ENCODE peak calls at places on chromosomes 7 and 10, in four cellular contexts. G is tibial nerve, U is transverse colon, J is neuronal stem cell. F is an unnamed sample.

GRCh38 chr10:97766996-97767924 is 4.5 kb downstream of the SFRP5 start:
- DNase-seq in G (no peak), J (no peak), U (no peak), F (no peak)

GRCh38 chr7:50805425-50806130 is 22.9 kb upstream of the GRB10 start:
- DNase-seq in G (no peak), U (no peak), J (no peak), F (peak; percentile 52)

GRCh38 chr10:96339956-96340904 is 18.6 kb downstream of the OPALIN start:
- DNase-seq in U (peak; percentile 69), G (no peak), J (peak; percentile 67), F (peak; percentile 71)

GRCh38 chr10:13092446-13093102 is 7.4 kb upstream of the OPTN start:
- DNase-seq in U (no peak), J (no peak), G (no peak), F (no peak)

GRCh38 chr7:2117681-2118045 is 115.1 kb downstream of the MAD1L1 start:
- DNase-seq in J (no peak), U (no peak), G (no peak), F (no peak)

GRCh38 chr10:102267748-102268147 is 22.4 kb downstream of the GBF1 start:
- DNase-seq in J (no peak), U (no peak), G (no peak), F (no peak)

GRCh38 chr7:132501956-132502355 is 74.3 kb downstream of the PLXNA4 start:
- DNase-seq in G (no peak), U (no peak), J (no peak), F (peak; percentile 35)

GRCh38 chr7:158110034-158110590 is 477.5 kb downstream of the PTPRN2 start:
- DNase-seq in U (no peak), J (no peak), G (no peak), F (peak; percentile 67)

GRCh38 chr10:58775960-58776574 is 263.4 kb downstream of the BICC1 start:
- DNase-seq in J (no peak), G (no peak), U (no peak), F (no peak)

GRCh38 chr10:33237736-33238624 is 96.5 kb downstream of the NRP1 start:
- DNase-seq in G (no peak), U (no peak), J (no peak), F (no peak)

GRCh38 chr10:118965636-118966035 is 63.9 kb upstream of the NANOS1 start:
- DNase-seq in G (no peak), U (no peak), J (no peak), F (no peak)

GRCh38 chr10:3813267-3813666 is 28.3 kb upstream of the KLF6 start:
- DNase-seq in U (no peak), G (no peak), J (no peak), F (no peak)

GRCh38 chr7:90625562-90625961 is 29.4 kb downstream of the CDK14 start:
- DNase-seq in G (no peak), U (peak; percentile 11), J (peak; percentile 46), F (no peak)

GRCh38 chr7:39746162-39746782 is 122.9 kb downstream of the RALA start:
- DNase-seq in G (peak; percentile 61), U (peak; percentile 78), J (peak; percentile 61), F (peak; percentile 78)

GRCh38 chr7:136074840-136075239 is 97.7 kb upstream of the MTPN start:
- DNase-seq in G (no peak), U (no peak), J (no peak), F (no peak)

GRCh38 chr10:122461367-122461728 is at the start of gene HTRA1:
- DNase-seq in J (peak; percentile 43), G (peak; percentile 66), U (peak; percentile 52), F (peak; percentile 91)

GRCh38 chr7:17405786-17406185 is 107.3 kb downstream of the AHR start:
- DNase-seq in J (no peak), G (no peak), U (no peak), F (no peak)

GRCh38 chr10:16792675-16793074 is 24.5 kb downstream of the RSU1 start:
- DNase-seq in U (no peak), G (no peak), J (no peak), F (peak; percentile 84)

GRCh38 chr10:50470798-50471582 is 152.8 kb downstream of the SGMS1 start:
- DNase-seq in J (no peak), G (no peak), U (no peak), F (no peak)

GRCh38 chr10:47043928-47044544 is 132.8 kb downstream of the PTPN20 start:
- DNase-seq in G (no peak), U (no peak), J (no peak), F (peak; percentile 49)

GRCh38 chr7:130144632-130145171 is 60.5 kb downstream of the TMEM209 start:
- DNase-seq in G (no peak), J (no peak), U (no peak), F (no peak)

GRCh38 chr7:83148776-83149175 is 13.9 kb downstream of the PCLO start:
- DNase-seq in J (no peak), G (no peak), U (no peak), F (no peak)

GRCh38 chr7:96236198-96237039 is 85.5 kb downstream of the SLC25A13 start:
- DNase-seq in G (no peak), J (no peak), U (no peak), F (no peak)

GRCh38 chr7:43694399-43694748 is 34.9 kb downstream of the COA1 start:
- DNase-seq in J (no peak), G (no peak), U (no peak), F (no peak)

DNA sequence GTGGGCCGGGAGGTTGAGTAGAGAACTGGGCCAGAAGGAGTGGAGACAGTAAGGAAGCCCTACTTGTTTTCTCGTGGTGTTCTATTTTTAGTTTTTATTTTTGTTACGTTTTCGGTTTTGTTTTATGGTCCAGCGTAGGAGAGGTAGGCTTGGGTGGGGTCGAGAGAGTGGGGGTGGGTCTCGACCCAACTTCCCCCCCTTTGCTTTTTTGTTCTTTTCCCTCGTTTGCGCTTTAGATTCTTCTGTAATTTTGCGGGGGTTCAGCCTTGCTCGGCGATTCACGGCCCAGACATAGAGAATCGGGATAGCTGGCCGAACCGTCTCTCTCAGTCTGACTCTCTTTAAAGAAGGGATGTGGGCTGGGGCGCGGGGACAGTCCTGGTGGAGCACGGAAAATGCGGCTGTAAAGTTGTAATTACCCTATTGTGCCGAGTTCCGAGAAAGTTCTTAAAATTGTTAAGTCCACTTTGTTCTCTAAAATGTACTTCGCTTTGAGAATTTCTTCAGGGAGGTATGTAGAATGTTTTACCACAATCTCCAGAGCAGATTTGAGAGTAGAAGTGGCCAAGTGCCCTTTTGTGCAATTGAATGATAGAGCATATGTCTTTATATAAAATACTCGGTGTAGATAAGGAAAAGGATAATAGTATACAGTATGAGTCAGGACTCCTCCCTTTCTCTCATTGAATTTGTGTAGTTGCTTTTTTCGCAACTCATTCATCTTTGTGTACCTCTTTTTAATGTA is 816 bp downstream of the DMTF1 start:
- DNase-seq in G (no peak), U (peak; percentile 33), J (no peak), F (peak; percentile 75)
- H3K4me1 ChIP-seq in G (peaks cover 39% of the 10 kb centered on the region), U (peaks cover 37% of the 10 kb centered on the region), J (peaks cover 12% of the 10 kb centered on the region), F (peaks cover 3% of the 10 kb centered on the region)

GRCh38 chr10:69800665-69801064 is 1.0 kb upstream of the COL13A1 start:
- DNase-seq in G (no peak), J (no peak), U (no peak), F (no peak)

GRCh38 chr10:69800109-69800508 is 1.6 kb upstream of the COL13A1 start:
- DNase-seq in U (peak; percentile 51), G (no peak), J (peak; percentile 67), F (no peak)

GRCh38 chr10:69801094-69801433 is 642 bp upstream of the COL13A1 start:
- DNase-seq in J (peak; percentile 33), U (peak; percentile 55), G (no peak), F (peak; percentile 74)

GRCh38 chr10:69802424-69803161 is 887 bp downstream of the COL13A1 start:
- DNase-seq in J (peak; percentile 57), U (no peak), G (no peak), F (peak; percentile 81)

GRCh38 chr10:69801434-69802315 is at the start of gene COL13A1:
- DNase-seq in G (no peak), J (peak; percentile 74), U (peak; percentile 27), F (peak; percentile 74)
- H3K27me3 ChIP-seq in G (no peaks in the 10 kb centered on the region), J (peaks cover 16% of the 10 kb centered on the region), U (peaks cover 37% of the 10 kb centered on the region), F (no peaks in the 10 kb centered on the region)

GRCh38 chr10:93993414-93993781 is 333 bp upstream of the PLCE1 start:
- DNase-seq in G (no peak), U (peak; percentile 12), J (no peak), F (no peak)
- H3K4me1 ChIP-seq in G (peaks cover 33% of the 10 kb centered on the region), U (peaks cover 22% of the 10 kb centered on the region), J (peaks cover 6% of the 10 kb centered on the region), F (no peaks in the 10 kb centered on the region)

DNA sequence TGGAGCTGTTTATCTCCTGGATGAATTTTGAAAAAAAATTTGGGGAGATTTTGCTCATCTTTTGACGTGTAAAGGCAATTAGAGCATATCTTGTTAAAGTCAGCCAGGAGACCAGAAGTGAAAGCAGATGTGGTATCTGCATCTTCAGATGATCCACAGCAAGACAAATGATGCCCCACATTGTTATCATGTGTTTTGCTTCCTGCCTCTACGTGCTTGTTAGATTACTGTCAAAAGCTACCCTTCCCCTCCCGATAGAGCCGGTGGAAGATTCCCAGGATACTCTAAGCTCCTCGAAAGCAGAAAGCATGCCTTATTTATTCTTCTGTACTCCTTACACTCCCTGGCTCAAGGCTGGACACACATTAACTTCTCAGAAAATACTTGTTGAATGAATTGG is 12.9 kb downstream of the COL17A1 start:
- DNase-seq in U (no peak), J (no peak), G (no peak), F (no peak)
- H3K27me3 ChIP-seq in U (no peaks in the 10 kb centered on the region), J (no peaks in the 10 kb centered on the region), G (no peaks in the 10 kb centered on the region), F (no peaks in the 10 kb centered on the region)

DNA sequence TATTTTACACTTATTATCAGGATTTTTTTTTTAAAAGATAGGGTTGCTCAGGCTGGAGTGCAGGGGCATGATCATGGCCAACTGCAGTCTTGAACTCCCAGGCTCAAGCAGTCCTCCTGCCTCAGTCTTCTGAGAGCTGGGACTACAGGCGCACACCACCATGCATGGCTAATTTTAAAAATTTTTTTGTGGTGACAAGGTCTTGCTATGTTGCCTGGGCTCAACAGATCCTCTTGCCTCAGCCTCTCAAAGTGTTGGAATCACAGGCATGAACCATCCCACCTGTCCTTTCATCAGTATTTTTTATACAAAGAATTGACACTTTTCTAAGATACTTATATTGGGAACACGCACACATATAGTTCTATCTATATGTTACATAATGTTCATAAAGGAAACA is 99.3 kb downstream of the PIP4K2A start:
- DNase-seq in J (no peak), U (no peak), G (no peak), F (no peak)
- H3K4me1 ChIP-seq in J (peaks cover 13% of the 10 kb centered on the region), U (peaks cover 15% of the 10 kb centered on the region), G (peaks cover 32% of the 10 kb centered on the region), F (peaks cover 6% of the 10 kb centered on the region)

GRCh38 chr7:104328308-104328969 is at the start of gene LHFPL3:
- DNase-seq in U (no peak), J (peak; percentile 48), G (no peak), F (peak; percentile 63)
- H3K27me3 ChIP-seq in U (peaks cover 91% of the 10 kb centered on the region), J (peaks cover 33% of the 10 kb centered on the region), G (no peaks in the 10 kb centered on the region), F (no peaks in the 10 kb centered on the region)